ENCODE peak calls at places on chromosomes 2 and 18, in nine cellular contexts. P is body of pancreas, H is left lung, S is pancreas, W is GM23338, N is heart right ventricle, C is mucosa of descending colon, Q is heart left ventricle, X is RWPE2. J is an unnamed sample.

GRCh38 chr2:234308814-234309195 is 188.1 kb downstream of the ARL4C start:
- ATAC-seq in W (no peak), N (no peak), Q (peak; percentile 80), S (peak; percentile 83), P (no peak), X (peak; percentile 54), H (peak; percentile 76), C (peak; percentile 78), J (peak; percentile 63)

GRCh38 chr2:130135692-130136541 is 6.9 kb upstream of the POTEF start:
- ATAC-seq in C (no peak), X (no peak), W (no peak), H (no peak), P (no peak), N (no peak), S (no peak), Q (no peak), J (no peak)

GRCh38 chr18:2087877-2088673 is 483.2 kb downstream of the METTL4 start:
- ATAC-seq in W (no peak), N (peak; percentile 79), H (peak; percentile 36), S (peak; percentile 27), Q (peak; percentile 94), C (no peak), P (peak; percentile 40), X (no peak), J (peak; percentile 90)

GRCh38 chr18:74494514-74494913 is 1.6 kb upstream of the CNDP2 start:
- ATAC-seq in H (no peak), C (no peak), S (no peak), N (no peak), P (no peak), X (no peak), Q (no peak), W (no peak), J (no peak)

GRCh38 chr2:98909381-98910211 is 26.4 kb downstream of the CRACDL start:
- ATAC-seq in N (no peak), C (peak; percentile 81), X (peak; percentile 30), W (peak; percentile 93), S (peak; percentile 88), H (peak; percentile 83), P (peak; percentile 96), Q (peak; percentile 53), J (peak; percentile 39)

GRCh38 chr2:218285604-218286003 is 6.7 kb downstream of the TMBIM1 start:
- ATAC-seq in P (peak; percentile 43), X (no peak), S (peak; percentile 31), H (peak; percentile 19), Q (peak; percentile 60), W (no peak), C (no peak), N (peak; percentile 62), J (peak; percentile 11)

GRCh38 chr2:62505649-62506420 is at the start of gene TMEM17:
- ATAC-seq in H (peak; percentile 97), P (peak; percentile 93), Q (peak; percentile 98), S (peak; percentile 95), W (peak; percentile 94), C (peak; percentile 93), X (peak; percentile 90), N (peak; percentile 100), J (peak; percentile 97)

GRCh38 chr2:205496777-205497176 is 185.5 kb upstream of the NRP2 start:
- ATAC-seq in H (peak; percentile 33), S (no peak), N (no peak), Q (peak; percentile 68), C (no peak), P (no peak), X (no peak), W (peak; percentile 40), J (peak; percentile 50)

GRCh38 chr18:35345460-35345921 is 1.3 kb upstream of the ZNF24 start:
- ATAC-seq in Q (no peak), S (peak; percentile 32), N (no peak), C (no peak), W (peak; percentile 10), X (no peak), H (no peak), P (peak; percentile 10), J (no peak)

GRCh38 chr2:231260442-231260841 is 62.0 kb downstream of the ARMC9 start:
- ATAC-seq in P (no peak), H (peak; percentile 31), C (peak; percentile 43), X (no peak), S (peak; percentile 39), W (no peak), Q (peak; percentile 37), N (peak; percentile 38), J (peak; percentile 56)

GRCh38 chr2:144078802-144079386 is 441.0 kb downstream of the ZEB2 start:
- ATAC-seq in P (no peak), N (no peak), X (no peak), W (no peak), C (no peak), S (no peak), Q (no peak), H (no peak), J (no peak)

GRCh38 chr2:199455533-199456382 is 2.0 kb downstream of the SATB2 start:
- ATAC-seq in X (peak; percentile 26), W (peak; percentile 50), C (peak; percentile 70), H (no peak), S (peak; percentile 55), P (peak; percentile 53), N (no peak), Q (no peak), J (no peak)

GRCh38 chr2:28382755-28383154 is 9.9 kb upstream of the FOSL2 start:
- ATAC-seq in C (peak; percentile 39), P (no peak), S (no peak), H (no peak), Q (peak; percentile 18), N (peak; percentile 64), W (no peak), X (no peak), J (no peak)

GRCh38 chr2:124798551-124798950 is 773.5 kb downstream of the CNTNAP5 start:
- ATAC-seq in W (no peak), C (no peak), H (no peak), S (no peak), Q (no peak), N (no peak), X (no peak), P (no peak), J (no peak)

GRCh38 chr18:25727281-25727680 is 363.1 kb downstream of the SS18 start:
- ATAC-seq in P (no peak), W (no peak), N (no peak), X (no peak), C (no peak), Q (no peak), S (no peak), H (no peak), J (no peak)

GRCh38 chr2:10868021-10868420 is 43.7 kb upstream of the KCNF1 start:
- ATAC-seq in H (no peak), X (no peak), N (peak; percentile 11), C (no peak), Q (no peak), W (no peak), S (no peak), P (no peak), J (no peak)

GRCh38 chr18:36527740-36528455 is 230.4 kb downstream of the FHOD3 start:
- ATAC-seq in N (peak; percentile 29), W (no peak), H (no peak), P (no peak), S (no peak), C (peak; percentile 36), Q (no peak), X (no peak), J (no peak)

GRCh38 chr2:221635949-221636348 is 63.8 kb upstream of the EPHA4 start:
- ATAC-seq in X (peak; percentile 56), H (peak; percentile 97), P (peak; percentile 93), C (no peak), W (peak; percentile 34), Q (no peak), N (no peak), S (peak; percentile 87), J (no peak)

GRCh38 chr2:9364791-9365497 is 58.4 kb downstream of the ITGB1BP1 start:
- ATAC-seq in P (no peak), X (no peak), H (no peak), C (no peak), Q (peak; percentile 78), S (no peak), W (no peak), N (peak; percentile 81), J (no peak)

GRCh38 chr2:168849610-168850009 is 40.6 kb downstream of the SPC25 start:
- ATAC-seq in W (peak; percentile 94), C (peak; percentile 88), X (no peak), H (peak; percentile 39), Q (peak; percentile 82), P (peak; percentile 95), N (no peak), S (peak; percentile 86), J (no peak)

DNA sequence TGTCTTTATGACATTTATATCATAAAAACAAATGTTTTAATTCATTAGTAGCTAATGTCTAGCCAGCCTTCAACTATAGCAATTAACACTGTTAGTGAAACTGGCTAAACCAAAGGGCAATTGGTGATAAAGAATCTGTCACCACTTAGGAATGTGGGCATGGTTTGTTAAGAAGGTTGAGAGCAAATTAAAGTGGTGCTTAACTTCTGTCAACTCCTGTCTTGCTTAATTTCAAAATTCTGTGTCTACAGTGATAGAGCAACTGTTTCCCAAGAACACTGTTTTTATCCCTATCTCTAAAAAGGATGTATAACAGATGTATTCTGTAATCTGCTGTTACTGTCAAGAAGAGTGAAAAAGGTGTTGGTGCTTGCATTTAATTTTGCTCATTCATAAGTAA is 36.5 kb downstream of the CFAP36 start:
- ATAC-seq in W (no peak), C (no peak), S (peak; percentile 74), P (peak; percentile 87), N (peak; percentile 68), Q (no peak), H (peak; percentile 95), X (peak; percentile 74), J (no peak)
- H3K36me3 ChIP-seq in W (peaks cover 11% of the 10 kb centered on the region), C (no peaks in the 10 kb centered on the region), S (no peaks in the 10 kb centered on the region), P (peaks cover 23% of the 10 kb centered on the region), N (peaks cover 87% of the 10 kb centered on the region), Q (peaks cover 91% of the 10 kb centered on the region), H (peaks cover 93% of the 10 kb centered on the region), X (peaks cover 78% of the 10 kb centered on the region), J (peaks cover 82% of the 10 kb centered on the region)

DNA sequence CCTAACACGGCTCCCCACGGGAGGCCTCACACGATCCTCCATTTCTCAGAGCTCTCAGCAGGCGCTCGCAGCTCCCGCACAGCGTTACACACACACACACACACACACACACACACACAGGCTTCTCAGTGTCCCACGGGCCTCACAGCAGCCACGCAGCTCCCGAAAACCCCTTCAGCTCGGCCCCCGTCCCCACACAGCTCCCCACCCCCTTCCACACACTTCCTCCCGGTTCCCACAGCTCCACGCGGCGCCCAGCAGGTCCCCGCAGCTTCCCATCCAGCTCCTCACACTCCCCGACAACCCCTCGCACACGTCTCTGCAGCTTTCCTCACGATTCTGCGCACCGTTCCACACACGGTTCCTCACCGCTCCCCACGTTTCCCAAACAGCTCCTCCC is 41.6 kb downstream of the KIF1A start:
- ATAC-seq in N (no peak), X (no peak), Q (no peak), H (no peak), S (no peak), P (no peak), C (no peak), W (no peak), J (no peak)
- H3K4me3 ChIP-seq in N (no peak overlapping the region), X (no peak overlapping the region), Q (no peak overlapping the region), H (no peak overlapping the region), S (no peak overlapping the region), P (no peak overlapping the region), C (no peak overlapping the region), W (no peak overlapping the region), J (no peak overlapping the region)

GRCh38 chr2:39530423-39530866 is 93.4 kb upstream of the MAP4K3 start:
- ATAC-seq in H (no peak), Q (peak; percentile 68), S (no peak), W (no peak), N (no peak), P (no peak), X (peak; percentile 67), C (no peak), J (no peak)
- TF ChIP-seq CTCF in H (no peak), Q (no peak), S (no peak), W (no peak), N (no peak), P (no peak), X (no peak), C (no peak), J (peak; percentile 7)

GRCh38 chr2:241672243-241673188 is 14.1 kb downstream of the DTYMK start:
- ATAC-seq in C (no peak), N (no peak), S (no peak), P (no peak), Q (no peak), W (no peak), H (no peak), X (no peak), J (no peak)
- H3K36me3 ChIP-seq in C (peaks cover 4% of the 10 kb centered on the region), N (peaks cover 84% of the 10 kb centered on the region), S (no peaks in the 10 kb centered on the region), P (peaks cover 24% of the 10 kb centered on the region), Q (peaks cover 74% of the 10 kb centered on the region), W (peaks cover 4% of the 10 kb centered on the region), H (peaks cover 93% of the 10 kb centered on the region), X (peaks cover 31% of the 10 kb centered on the region), J (no peaks in the 10 kb centered on the region)